ENCODE peak calls at places on chromosomes 11 and 22, in seven cellular contexts. W is neuronal stem cell, R is posterior cingulate gyrus, K is kidney glomerular epithelial cell, H is SK-N-SH, V is stomach, Z is EH. T is an unnamed sample.

GRCh38 chr22:33803371-33803770 is 116.9 kb downstream of the LARGE1 start:
- DNase-seq in V (no peak), W (no peak), H (no peak), Z (peak), R (no peak), K (peak), T (no peak)

GRCh38 chr11:100908746-100909145 is 220.9 kb downstream of the PGR start:
- DNase-seq in K (no peak), R (no peak), Z (peak), W (no peak), H (no peak), V (no peak), T (no peak)

GRCh38 chr11:125171974-125172373 is 7.4 kb downstream of the PKNOX2 start:
- DNase-seq in W (no peak), V (no peak), Z (no peak), R (no peak), H (no peak), K (no peak), T (no peak)

GRCh38 chr22:29253561-29254282 is 14.1 kb downstream of the RHBDD3 start:
- DNase-seq in Z (no peak), K (no peak), H (peak), V (peak), R (no peak), W (no peak), T (no peak)

GRCh38 chr11:60854140-60854846 is 1.5 kb downstream of the PTGDR2 start:
- DNase-seq in Z (no peak), R (no peak), V (no peak), K (no peak), H (no peak), W (no peak), T (no peak)

GRCh38 chr11:46333129-46333947 is 13.9 kb upstream of the DGKZ start:
- DNase-seq in K (no peak), Z (peak), W (no peak), R (no peak), H (peak), V (no peak), T (no peak)

GRCh38 chr11:114250993-114251796 is 45.0 kb upstream of the NNMT start:
- DNase-seq in R (no peak), K (no peak), V (no peak), H (peak), W (no peak), Z (no peak), T (no peak)

GRCh38 chr22:32802291-32802826 is 854 bp downstream of the TIMP3 start:
- DNase-seq in H (no peak), Z (peak), V (no peak), W (no peak), K (no peak), R (no peak), T (no peak)

GRCh38 chr11:7485136-7485853 is at the start of gene OLFML1:
- DNase-seq in R (no peak), W (no peak), K (no peak), H (no peak), V (no peak), Z (no peak), T (no peak)

GRCh38 chr11:35347921-35348331 is 71.4 kb downstream of the SLC1A2 start:
- DNase-seq in H (peak), R (no peak), V (no peak), Z (peak), K (no peak), W (no peak), T (no peak)

GRCh38 chr11:6249822-6250555 is 9.6 kb upstream of the CCKBR start:
- DNase-seq in W (no peak), V (peak), Z (peak), R (peak), H (peak), K (peak), T (no peak)

GRCh38 chr11:61495801-61496601 is 12.5 kb upstream of the LRRC10B start:
- DNase-seq in K (no peak), H (peak), R (peak), Z (no peak), V (peak), W (no peak), T (no peak)

GRCh38 chr11:64841592-64842365 is 2.7 kb downstream of the CDC42BPG start:
- DNase-seq in K (no peak), W (no peak), V (no peak), H (no peak), Z (no peak), R (no peak), T (no peak)

GRCh38 chr11:25766332-25767015 is 565.5 kb upstream of the ANO3 start:
- DNase-seq in R (no peak), H (no peak), Z (no peak), V (no peak), W (no peak), K (no peak), T (no peak)

GRCh38 chr22:40709752-40710413 is 30.6 kb downstream of the MCHR1 start:
- DNase-seq in R (no peak), H (peak), V (no peak), K (no peak), Z (peak), W (no peak), T (no peak)

GRCh38 chr11:59208956-59209355 is 3.8 kb downstream of the MPEG1 start:
- DNase-seq in K (peak), W (no peak), R (no peak), Z (no peak), V (no peak), H (no peak), T (no peak)

GRCh38 chr22:22945195-22945594 is 57.6 kb downstream of the IGLL5 start:
- DNase-seq in Z (no peak), W (no peak), K (no peak), V (peak), R (no peak), H (no peak), T (no peak)

GRCh38 chr11:26442131-26442530 is 110.2 kb downstream of the ANO3 start:
- DNase-seq in R (no peak), Z (peak), K (no peak), V (no peak), H (no peak), W (no peak), T (no peak)

GRCh38 chr11:117843666-117844484 is 19.3 kb upstream of the FXYD2 start:
- DNase-seq in R (peak), W (peak), K (peak), H (peak), V (peak), Z (peak), T (peak)

GRCh38 chr11:121237686-121238658 is 54.6 kb upstream of the SC5D start:
- DNase-seq in K (no peak), H (no peak), V (no peak), Z (peak), R (no peak), W (no peak), T (no peak)

GRCh38 chr11:75786101-75786736 is 17.6 kb downstream of the DGAT2 start:
- DNase-seq in H (no peak), K (no peak), Z (no peak), R (no peak), W (no peak), V (peak), T (no peak)

T was measured in T-helper 9 cell.